ENCODE peak calls at places on chromosomes 3 and 15, in seven cellular contexts. One of them, this sample, is unnamed.

GRCh38 chr15:63600001-63600645 is 2.9 kb downstream of the FBXL22 start:
- DNase-seq in CD8-positive, alpha-beta T cell: no peak
- DNase-seq in hepatocyte: peak; percentile 22
- DNase-seq in coronary artery: no peak
- DNase-seq in naive thymus-derived CD4-positive, alpha-beta T cell: no peak
- DNase-seq in left ventricle myocardium inferior: no peak
- DNase-seq in fibroblast of lung: no peak
- DNase-seq in this sample: peak; percentile 78

GRCh38 chr3:97863025-97863424 is 41.2 kb downstream of the CRYBG3 start:
- DNase-seq in CD8-positive, alpha-beta T cell: no peak
- DNase-seq in hepatocyte: no peak
- DNase-seq in coronary artery: no peak
- DNase-seq in naive thymus-derived CD4-positive, alpha-beta T cell: no peak
- DNase-seq in left ventricle myocardium inferior: no peak
- DNase-seq in fibroblast of lung: peak; percentile 68
- DNase-seq in this sample: no peak

GRCh38 chr15:67334973-67335372 is 80.4 kb downstream of the IQCH start:
- DNase-seq in CD8-positive, alpha-beta T cell: no peak
- DNase-seq in hepatocyte: no peak
- DNase-seq in coronary artery: no peak
- DNase-seq in naive thymus-derived CD4-positive, alpha-beta T cell: no peak
- DNase-seq in left ventricle myocardium inferior: no peak
- DNase-seq in fibroblast of lung: no peak
- DNase-seq in this sample: no peak

GRCh38 chr3:50238549-50239026 is 2.6 kb downstream of the GNAI2 start:
- DNase-seq in CD8-positive, alpha-beta T cell: no peak
- DNase-seq in hepatocyte: peak; percentile 50
- DNase-seq in coronary artery: peak; percentile 92
- DNase-seq in naive thymus-derived CD4-positive, alpha-beta T cell: no peak
- DNase-seq in left ventricle myocardium inferior: peak; percentile 89
- DNase-seq in fibroblast of lung: peak; percentile 34
- DNase-seq in this sample: peak; percentile 30

GRCh38 chr3:15861163-15861562 is 63.4 kb upstream of the ANKRD28 start:
- DNase-seq in CD8-positive, alpha-beta T cell: no peak
- DNase-seq in hepatocyte: no peak
- DNase-seq in coronary artery: no peak
- DNase-seq in naive thymus-derived CD4-positive, alpha-beta T cell: no peak
- DNase-seq in left ventricle myocardium inferior: no peak
- DNase-seq in fibroblast of lung: no peak
- DNase-seq in this sample: no peak

GRCh38 chr3:133821767-133822638 is 16.4 kb downstream of the SRPRB start:
- DNase-seq in CD8-positive, alpha-beta T cell: no peak
- DNase-seq in hepatocyte: peak; percentile 46
- DNase-seq in coronary artery: no peak
- DNase-seq in naive thymus-derived CD4-positive, alpha-beta T cell: no peak
- DNase-seq in left ventricle myocardium inferior: peak; percentile 78
- DNase-seq in fibroblast of lung: peak; percentile 69
- DNase-seq in this sample: no peak

GRCh38 chr3:156670077-156670476 is 4.3 kb upstream of the TIPARP start:
- DNase-seq in CD8-positive, alpha-beta T cell: no peak
- DNase-seq in hepatocyte: no peak
- DNase-seq in coronary artery: no peak
- DNase-seq in naive thymus-derived CD4-positive, alpha-beta T cell: no peak
- DNase-seq in left ventricle myocardium inferior: no peak
- DNase-seq in fibroblast of lung: no peak
- DNase-seq in this sample: no peak

GRCh38 chr3:197809356-197810020 is 18.4 kb downstream of the LRCH3 start:
- DNase-seq in CD8-positive, alpha-beta T cell: no peak
- DNase-seq in hepatocyte: peak; percentile 12
- DNase-seq in coronary artery: no peak
- DNase-seq in naive thymus-derived CD4-positive, alpha-beta T cell: no peak
- DNase-seq in left ventricle myocardium inferior: no peak
- DNase-seq in fibroblast of lung: peak; percentile 84
- DNase-seq in this sample: no peak

GRCh38 chr3:52176188-52176752 is 21.7 kb upstream of the ALAS1 start:
- DNase-seq in CD8-positive, alpha-beta T cell: no peak
- DNase-seq in hepatocyte: no peak
- DNase-seq in coronary artery: no peak
- DNase-seq in naive thymus-derived CD4-positive, alpha-beta T cell: no peak
- DNase-seq in left ventricle myocardium inferior: no peak
- DNase-seq in fibroblast of lung: no peak
- DNase-seq in this sample: no peak

GRCh38 chr15:39558421-39558820 is 22.5 kb upstream of the THBS1 start:
- DNase-seq in CD8-positive, alpha-beta T cell: no peak
- DNase-seq in hepatocyte: no peak
- DNase-seq in coronary artery: no peak
- DNase-seq in naive thymus-derived CD4-positive, alpha-beta T cell: no peak
- DNase-seq in left ventricle myocardium inferior: no peak
- DNase-seq in fibroblast of lung: no peak
- DNase-seq in this sample: no peak

GRCh38 chr3:194579091-194579606 is 54.1 kb downstream of the TMEM44 start:
- DNase-seq in CD8-positive, alpha-beta T cell: no peak
- DNase-seq in hepatocyte: peak; percentile 55
- DNase-seq in coronary artery: peak; percentile 83
- DNase-seq in naive thymus-derived CD4-positive, alpha-beta T cell: no peak
- DNase-seq in left ventricle myocardium inferior: peak; percentile 75
- DNase-seq in fibroblast of lung: peak; percentile 95
- DNase-seq in this sample: no peak

GRCh38 chr3:72238836-72239235 is 453.9 kb upstream of the PROK2 start:
- DNase-seq in CD8-positive, alpha-beta T cell: no peak
- DNase-seq in hepatocyte: no peak
- DNase-seq in coronary artery: no peak
- DNase-seq in naive thymus-derived CD4-positive, alpha-beta T cell: no peak
- DNase-seq in left ventricle myocardium inferior: no peak
- DNase-seq in fibroblast of lung: no peak
- DNase-seq in this sample: no peak

GRCh38 chr15:65305776-65306175 is 1.3 kb downstream of the RNU5B-1 start:
- DNase-seq in CD8-positive, alpha-beta T cell: no peak
- DNase-seq in hepatocyte: no peak
- DNase-seq in coronary artery: no peak
- DNase-seq in naive thymus-derived CD4-positive, alpha-beta T cell: no peak
- DNase-seq in left ventricle myocardium inferior: no peak
- DNase-seq in fibroblast of lung: no peak
- DNase-seq in this sample: no peak

GRCh38 chr15:32824777-32825176 is 107.0 kb downstream of the GREM1 start:
- DNase-seq in CD8-positive, alpha-beta T cell: no peak
- DNase-seq in hepatocyte: no peak
- DNase-seq in coronary artery: no peak
- DNase-seq in naive thymus-derived CD4-positive, alpha-beta T cell: no peak
- DNase-seq in left ventricle myocardium inferior: no peak
- DNase-seq in fibroblast of lung: peak; percentile 97
- DNase-seq in this sample: no peak

GRCh38 chr3:114454592-114455251 is 160.9 kb downstream of the TIGIT start:
- DNase-seq in CD8-positive, alpha-beta T cell: no peak
- DNase-seq in hepatocyte: no peak
- DNase-seq in coronary artery: no peak
- DNase-seq in naive thymus-derived CD4-positive, alpha-beta T cell: no peak
- DNase-seq in left ventricle myocardium inferior: no peak
- DNase-seq in fibroblast of lung: peak; percentile 61
- DNase-seq in this sample: no peak

GRCh38 chr3:155076888-155077287 is 3.2 kb upstream of the MME start:
- DNase-seq in CD8-positive, alpha-beta T cell: no peak
- DNase-seq in hepatocyte: no peak
- DNase-seq in coronary artery: no peak
- DNase-seq in naive thymus-derived CD4-positive, alpha-beta T cell: no peak
- DNase-seq in left ventricle myocardium inferior: no peak
- DNase-seq in fibroblast of lung: no peak
- DNase-seq in this sample: no peak

GRCh38 chr3:155080692-155081091 is 573 bp downstream of the MME start:
- DNase-seq in CD8-positive, alpha-beta T cell: no peak
- DNase-seq in hepatocyte: no peak
- DNase-seq in coronary artery: no peak
- DNase-seq in naive thymus-derived CD4-positive, alpha-beta T cell: no peak
- DNase-seq in left ventricle myocardium inferior: no peak
- DNase-seq in fibroblast of lung: no peak
- DNase-seq in this sample: no peak

GRCh38 chr3:155079795-155080546 is at the start of gene MME:
- DNase-seq in CD8-positive, alpha-beta T cell: no peak
- DNase-seq in hepatocyte: peak; percentile 74
- DNase-seq in coronary artery: no peak
- DNase-seq in naive thymus-derived CD4-positive, alpha-beta T cell: no peak
- DNase-seq in left ventricle myocardium inferior: peak; percentile 29
- DNase-seq in fibroblast of lung: peak; percentile 52
- DNase-seq in this sample: no peak

GRCh38 chr3:155075200-155075599 is 4.9 kb upstream of the MME start:
- DNase-seq in CD8-positive, alpha-beta T cell: no peak
- DNase-seq in hepatocyte: no peak
- DNase-seq in coronary artery: no peak
- DNase-seq in naive thymus-derived CD4-positive, alpha-beta T cell: no peak
- DNase-seq in left ventricle myocardium inferior: no peak
- DNase-seq in fibroblast of lung: no peak
- DNase-seq in this sample: no peak

DNA sequence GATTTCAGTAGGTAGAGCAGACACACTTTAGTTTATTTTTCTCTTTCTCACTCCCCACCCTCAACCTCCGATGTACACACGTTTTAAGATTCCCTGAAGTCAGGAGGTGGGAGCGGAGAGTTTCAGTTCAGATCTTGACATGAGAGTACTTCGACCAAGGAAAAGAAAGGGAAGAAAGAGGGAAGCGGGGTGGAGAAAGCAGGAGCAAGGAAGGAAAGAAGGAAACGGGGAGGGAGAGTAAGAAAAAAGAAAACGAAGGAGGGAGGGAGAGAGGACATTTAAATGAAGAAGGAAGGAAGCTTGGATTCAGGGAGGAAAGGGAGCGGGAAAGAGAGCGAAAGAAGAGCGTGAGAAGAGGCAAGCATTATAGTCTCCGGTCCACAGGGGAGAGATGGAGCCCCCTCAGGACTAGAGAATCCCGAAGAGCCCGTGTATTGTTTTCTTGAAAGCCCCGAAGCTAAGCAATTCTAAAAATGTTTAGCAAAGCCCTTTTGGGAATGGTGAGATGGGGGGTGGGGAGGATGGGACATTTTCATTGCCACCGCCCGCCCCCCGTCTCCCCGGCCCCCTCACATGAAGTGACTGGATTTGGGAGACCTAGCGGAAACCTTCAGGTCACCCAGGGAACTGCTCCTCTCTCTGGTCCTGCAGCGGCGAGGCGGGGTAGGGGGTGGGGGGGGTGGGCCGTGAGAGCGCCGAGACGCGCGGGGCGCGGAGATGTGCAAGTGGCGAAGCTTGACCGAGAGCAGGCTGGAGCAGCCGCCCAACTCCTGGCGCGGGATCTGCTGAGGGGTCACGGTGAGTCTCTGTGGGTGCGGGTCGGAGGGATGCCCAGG is 942 bp upstream of the MME start:
- DNase-seq in CD8-positive, alpha-beta T cell: no peak
- DNase-seq in hepatocyte: peak; percentile 48
- DNase-seq in coronary artery: peak; percentile 72
- DNase-seq in naive thymus-derived CD4-positive, alpha-beta T cell: no peak
- DNase-seq in left ventricle myocardium inferior: no peak
- DNase-seq in fibroblast of lung: no peak
- DNase-seq in this sample: no peak
- H3K27ac ChIP-seq in CD8-positive, alpha-beta T cell: no peak overlapping the region
- H3K27ac ChIP-seq in hepatocyte: peak overlapping the region; percentile 96
- H3K27ac ChIP-seq in coronary artery: no peak overlapping the region
- H3K27ac ChIP-seq in naive thymus-derived CD4-positive, alpha-beta T cell: no peak overlapping the region
- H3K27ac ChIP-seq in left ventricle myocardium inferior: no peak overlapping the region
- H3K27ac ChIP-seq in fibroblast of lung: peak overlapping the region; percentile 90
- H3K27ac ChIP-seq in this sample: peak overlapping the region; percentile 73

DNA sequence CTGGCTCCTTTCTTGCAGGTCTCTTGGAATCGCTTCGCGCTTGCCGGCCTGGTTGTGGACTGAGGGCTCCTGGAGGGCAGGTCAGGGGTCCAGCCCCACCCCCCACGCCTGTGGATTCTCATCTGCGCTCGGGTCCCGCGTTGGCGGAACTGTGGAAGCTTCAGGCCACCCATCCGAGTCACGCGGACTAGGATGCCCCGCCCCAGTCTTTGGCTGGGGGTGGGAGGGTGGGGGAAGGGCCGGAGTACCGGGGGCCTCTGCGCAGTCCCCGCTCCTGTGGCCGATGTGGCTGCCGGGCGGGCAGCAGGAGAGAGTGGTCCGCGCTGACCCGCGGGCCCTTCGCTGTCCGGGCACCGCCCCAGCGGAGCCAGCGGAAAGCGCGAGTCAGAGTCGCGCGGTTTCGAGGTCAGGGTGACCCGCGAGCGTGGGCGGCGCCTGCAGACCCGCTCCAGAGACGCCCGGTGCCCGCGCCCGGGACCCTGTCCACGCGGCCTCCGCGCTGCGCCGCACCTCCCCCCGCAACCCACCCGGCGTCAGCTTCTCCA is 114.2 kb downstream of the KLF13 start:
- DNase-seq in CD8-positive, alpha-beta T cell: peak; percentile 72
- DNase-seq in hepatocyte: peak; percentile 49
- DNase-seq in coronary artery: no peak
- DNase-seq in naive thymus-derived CD4-positive, alpha-beta T cell: peak; percentile 74
- DNase-seq in left ventricle myocardium inferior: peak; percentile 67
- DNase-seq in fibroblast of lung: peak; percentile 50
- DNase-seq in this sample: no peak
- H3K27ac ChIP-seq in CD8-positive, alpha-beta T cell: peak overlapping the region; percentile 45
- H3K27ac ChIP-seq in hepatocyte: no peak overlapping the region
- H3K27ac ChIP-seq in coronary artery: peak overlapping the region; percentile 64
- H3K27ac ChIP-seq in naive thymus-derived CD4-positive, alpha-beta T cell: peak overlapping the region; percentile 64
- H3K27ac ChIP-seq in left ventricle myocardium inferior: peak overlapping the region; percentile 87
- H3K27ac ChIP-seq in fibroblast of lung: peak overlapping the region; percentile 66
- H3K27ac ChIP-seq in this sample: no peak overlapping the region

GRCh38 chr3:89173546-89173945 is 66.1 kb downstream of the EPHA3 start:
- DNase-seq in CD8-positive, alpha-beta T cell: no peak
- DNase-seq in hepatocyte: no peak
- DNase-seq in coronary artery: no peak
- DNase-seq in naive thymus-derived CD4-positive, alpha-beta T cell: no peak
- DNase-seq in left ventricle myocardium inferior: no peak
- DNase-seq in fibroblast of lung: peak; percentile 1
- DNase-seq in this sample: no peak
- H3K27ac ChIP-seq in CD8-positive, alpha-beta T cell: no peak overlapping the region
- H3K27ac ChIP-seq in hepatocyte: no peak overlapping the region
- H3K27ac ChIP-seq in coronary artery: no peak overlapping the region
- H3K27ac ChIP-seq in naive thymus-derived CD4-positive, alpha-beta T cell: no peak overlapping the region
- H3K27ac ChIP-seq in left ventricle myocardium inferior: no peak overlapping the region
- H3K27ac ChIP-seq in fibroblast of lung: no peak overlapping the region
- H3K27ac ChIP-seq in this sample: no peak overlapping the region

GRCh38 chr15:77002954-77003912 is 8.3 kb downstream of the PSTPIP1 start:
- DNase-seq in CD8-positive, alpha-beta T cell: peak; percentile 80
- DNase-seq in hepatocyte: no peak
- DNase-seq in coronary artery: no peak
- DNase-seq in naive thymus-derived CD4-positive, alpha-beta T cell: peak; percentile 76
- DNase-seq in left ventricle myocardium inferior: peak; percentile 44
- DNase-seq in fibroblast of lung: no peak
- DNase-seq in this sample: no peak
- H3K27ac ChIP-seq in CD8-positive, alpha-beta T cell: peak overlapping the region; percentile 22
- H3K27ac ChIP-seq in hepatocyte: no peak overlapping the region
- H3K27ac ChIP-seq in coronary artery: no peak overlapping the region
- H3K27ac ChIP-seq in naive thymus-derived CD4-positive, alpha-beta T cell: peak overlapping the region; percentile 72
- H3K27ac ChIP-seq in left ventricle myocardium inferior: peak overlapping the region; percentile 57
- H3K27ac ChIP-seq in fibroblast of lung: no peak overlapping the region
- H3K27ac ChIP-seq in this sample: no peak overlapping the region

This sample was measured in caudate nucleus.